ENCODE peak calls at places on chromosome 17, in eight cellular contexts. One of them, this sample, is unnamed.

GRCh38 chr17:16888413-16889087 is 83.4 kb downstream of the TNFRSF13B start:
- DNase-seq in GM12891: no peak
- DNase-seq in stimulated activated naive CD8-positive, alpha-beta T cell treated with anti-CD3 and anti-CD28 coated beads, Interleukin-15, Interleukin-2, amounts not matched to agents 100 U/mL and 50 U/mL, for 24 hours: no peak
- DNase-seq in heart right ventricle: no peak
- DNase-seq in ovary: no peak
- DNase-seq in activated CD4-positive, CD25-positive, alpha-beta regulatory T cell: no peak
- DNase-seq in hypothalamus: no peak
- DNase-seq in naive thymus-derived CD8-positive, alpha-beta T cell: no peak
- DNase-seq in this sample: no peak

GRCh38 chr17:35448214-35448898 is at the start of gene SLFN13:
- DNase-seq in GM12891: peak
- DNase-seq in ovary: peak
- DNase-seq in activated CD4-positive, CD25-positive, alpha-beta regulatory T cell: peak
- DNase-seq in stimulated activated naive CD8-positive, alpha-beta T cell treated with anti-CD3 and anti-CD28 coated beads, Interleukin-15, Interleukin-2, amounts not matched to agents 100 U/mL and 50 U/mL, for 24 hours: peak
- DNase-seq in naive thymus-derived CD8-positive, alpha-beta T cell: peak
- DNase-seq in hypothalamus: no peak
- DNase-seq in heart right ventricle: peak
- DNase-seq in this sample: peak

GRCh38 chr17:80380068-80381061 is 34.6 kb upstream of the ENDOV start:
- DNase-seq in activated CD4-positive, CD25-positive, alpha-beta regulatory T cell: no peak
- DNase-seq in naive thymus-derived CD8-positive, alpha-beta T cell: no peak
- DNase-seq in stimulated activated naive CD8-positive, alpha-beta T cell treated with anti-CD3 and anti-CD28 coated beads, Interleukin-15, Interleukin-2, amounts not matched to agents 100 U/mL and 50 U/mL, for 24 hours: no peak
- DNase-seq in GM12891: no peak
- DNase-seq in hypothalamus: no peak
- DNase-seq in heart right ventricle: no peak
- DNase-seq in ovary: no peak
- DNase-seq in this sample: no peak

GRCh38 chr17:32277284-32277683 is 11.7 kb downstream of the RHBDL3 start:
- DNase-seq in ovary: no peak
- DNase-seq in naive thymus-derived CD8-positive, alpha-beta T cell: no peak
- DNase-seq in stimulated activated naive CD8-positive, alpha-beta T cell treated with anti-CD3 and anti-CD28 coated beads, Interleukin-15, Interleukin-2, amounts not matched to agents 100 U/mL and 50 U/mL, for 24 hours: no peak
- DNase-seq in activated CD4-positive, CD25-positive, alpha-beta regulatory T cell: no peak
- DNase-seq in GM12891: no peak
- DNase-seq in heart right ventricle: no peak
- DNase-seq in hypothalamus: peak
- DNase-seq in this sample: no peak

GRCh38 chr17:57115377-57115776 is 30.3 kb downstream of the AKAP1 start:
- DNase-seq in stimulated activated naive CD8-positive, alpha-beta T cell treated with anti-CD3 and anti-CD28 coated beads, Interleukin-15, Interleukin-2, amounts not matched to agents 100 U/mL and 50 U/mL, for 24 hours: no peak
- DNase-seq in ovary: no peak
- DNase-seq in activated CD4-positive, CD25-positive, alpha-beta regulatory T cell: no peak
- DNase-seq in hypothalamus: no peak
- DNase-seq in GM12891: no peak
- DNase-seq in naive thymus-derived CD8-positive, alpha-beta T cell: no peak
- DNase-seq in heart right ventricle: no peak
- DNase-seq in this sample: no peak

GRCh38 chr17:8189041-8189710 is 804 bp downstream of the BORCS6 start:
- DNase-seq in GM12891: no peak
- DNase-seq in ovary: peak
- DNase-seq in stimulated activated naive CD8-positive, alpha-beta T cell treated with anti-CD3 and anti-CD28 coated beads, Interleukin-15, Interleukin-2, amounts not matched to agents 100 U/mL and 50 U/mL, for 24 hours: peak
- DNase-seq in heart right ventricle: peak
- DNase-seq in naive thymus-derived CD8-positive, alpha-beta T cell: peak
- DNase-seq in activated CD4-positive, CD25-positive, alpha-beta regulatory T cell: no peak
- DNase-seq in hypothalamus: no peak
- DNase-seq in this sample: no peak

GRCh38 chr17:17567631-17568030 is 23.9 kb downstream of the PEMT start:
- DNase-seq in hypothalamus: peak
- DNase-seq in activated CD4-positive, CD25-positive, alpha-beta regulatory T cell: no peak
- DNase-seq in stimulated activated naive CD8-positive, alpha-beta T cell treated with anti-CD3 and anti-CD28 coated beads, Interleukin-15, Interleukin-2, amounts not matched to agents 100 U/mL and 50 U/mL, for 24 hours: no peak
- DNase-seq in GM12891: no peak
- DNase-seq in naive thymus-derived CD8-positive, alpha-beta T cell: no peak
- DNase-seq in ovary: peak
- DNase-seq in heart right ventricle: peak
- DNase-seq in this sample: no peak

GRCh38 chr17:37425268-37425667 is 18.6 kb downstream of the TADA2A start:
- DNase-seq in heart right ventricle: no peak
- DNase-seq in stimulated activated naive CD8-positive, alpha-beta T cell treated with anti-CD3 and anti-CD28 coated beads, Interleukin-15, Interleukin-2, amounts not matched to agents 100 U/mL and 50 U/mL, for 24 hours: no peak
- DNase-seq in ovary: no peak
- DNase-seq in hypothalamus: no peak
- DNase-seq in activated CD4-positive, CD25-positive, alpha-beta regulatory T cell: no peak
- DNase-seq in GM12891: no peak
- DNase-seq in naive thymus-derived CD8-positive, alpha-beta T cell: no peak
- DNase-seq in this sample: no peak

GRCh38 chr17:77786740-77787505 is 171.6 kb upstream of the TNRC6C start:
- DNase-seq in activated CD4-positive, CD25-positive, alpha-beta regulatory T cell: no peak
- DNase-seq in ovary: no peak
- DNase-seq in hypothalamus: no peak
- DNase-seq in GM12891: no peak
- DNase-seq in naive thymus-derived CD8-positive, alpha-beta T cell: no peak
- DNase-seq in heart right ventricle: no peak
- DNase-seq in stimulated activated naive CD8-positive, alpha-beta T cell treated with anti-CD3 and anti-CD28 coated beads, Interleukin-15, Interleukin-2, amounts not matched to agents 100 U/mL and 50 U/mL, for 24 hours: no peak
- DNase-seq in this sample: peak

GRCh38 chr17:45784583-45785372 is 658 bp downstream of the CRHR1 start:
- DNase-seq in GM12891: peak
- DNase-seq in stimulated activated naive CD8-positive, alpha-beta T cell treated with anti-CD3 and anti-CD28 coated beads, Interleukin-15, Interleukin-2, amounts not matched to agents 100 U/mL and 50 U/mL, for 24 hours: peak
- DNase-seq in ovary: no peak
- DNase-seq in hypothalamus: peak
- DNase-seq in activated CD4-positive, CD25-positive, alpha-beta regulatory T cell: no peak
- DNase-seq in heart right ventricle: peak
- DNase-seq in naive thymus-derived CD8-positive, alpha-beta T cell: no peak
- DNase-seq in this sample: peak

GRCh38 chr17:19301973-19302372 is 60.5 kb downstream of the B9D1 start:
- DNase-seq in hypothalamus: no peak
- DNase-seq in activated CD4-positive, CD25-positive, alpha-beta regulatory T cell: no peak
- DNase-seq in naive thymus-derived CD8-positive, alpha-beta T cell: no peak
- DNase-seq in stimulated activated naive CD8-positive, alpha-beta T cell treated with anti-CD3 and anti-CD28 coated beads, Interleukin-15, Interleukin-2, amounts not matched to agents 100 U/mL and 50 U/mL, for 24 hours: no peak
- DNase-seq in GM12891: no peak
- DNase-seq in ovary: no peak
- DNase-seq in heart right ventricle: no peak
- DNase-seq in this sample: no peak

GRCh38 chr17:76419576-76420245 is 33.2 kb downstream of the UBE2O start:
- DNase-seq in ovary: no peak
- DNase-seq in activated CD4-positive, CD25-positive, alpha-beta regulatory T cell: no peak
- DNase-seq in stimulated activated naive CD8-positive, alpha-beta T cell treated with anti-CD3 and anti-CD28 coated beads, Interleukin-15, Interleukin-2, amounts not matched to agents 100 U/mL and 50 U/mL, for 24 hours: no peak
- DNase-seq in GM12891: no peak
- DNase-seq in heart right ventricle: no peak
- DNase-seq in naive thymus-derived CD8-positive, alpha-beta T cell: no peak
- DNase-seq in hypothalamus: no peak
- DNase-seq in this sample: no peak

GRCh38 chr17:33396818-33397217 is 103.7 kb upstream of the ASIC2 start:
- DNase-seq in hypothalamus: no peak
- DNase-seq in stimulated activated naive CD8-positive, alpha-beta T cell treated with anti-CD3 and anti-CD28 coated beads, Interleukin-15, Interleukin-2, amounts not matched to agents 100 U/mL and 50 U/mL, for 24 hours: no peak
- DNase-seq in naive thymus-derived CD8-positive, alpha-beta T cell: no peak
- DNase-seq in GM12891: no peak
- DNase-seq in heart right ventricle: no peak
- DNase-seq in ovary: no peak
- DNase-seq in activated CD4-positive, CD25-positive, alpha-beta regulatory T cell: no peak
- DNase-seq in this sample: no peak

GRCh38 chr17:4080686-4081085 is 62.1 kb downstream of the ZZEF1 start:
- DNase-seq in heart right ventricle: no peak
- DNase-seq in hypothalamus: no peak
- DNase-seq in naive thymus-derived CD8-positive, alpha-beta T cell: no peak
- DNase-seq in activated CD4-positive, CD25-positive, alpha-beta regulatory T cell: no peak
- DNase-seq in GM12891: no peak
- DNase-seq in stimulated activated naive CD8-positive, alpha-beta T cell treated with anti-CD3 and anti-CD28 coated beads, Interleukin-15, Interleukin-2, amounts not matched to agents 100 U/mL and 50 U/mL, for 24 hours: no peak
- DNase-seq in ovary: no peak
- DNase-seq in this sample: no peak

GRCh38 chr17:35345926-35346771 is 27.3 kb downstream of the SLFN11 start:
- DNase-seq in stimulated activated naive CD8-positive, alpha-beta T cell treated with anti-CD3 and anti-CD28 coated beads, Interleukin-15, Interleukin-2, amounts not matched to agents 100 U/mL and 50 U/mL, for 24 hours: peak
- DNase-seq in activated CD4-positive, CD25-positive, alpha-beta regulatory T cell: no peak
- DNase-seq in heart right ventricle: peak
- DNase-seq in naive thymus-derived CD8-positive, alpha-beta T cell: no peak
- DNase-seq in GM12891: no peak
- DNase-seq in hypothalamus: peak
- DNase-seq in ovary: peak
- DNase-seq in this sample: peak

GRCh38 chr17:79407385-79407784 is 203.5 kb downstream of the RBFOX3 start:
- DNase-seq in naive thymus-derived CD8-positive, alpha-beta T cell: no peak
- DNase-seq in stimulated activated naive CD8-positive, alpha-beta T cell treated with anti-CD3 and anti-CD28 coated beads, Interleukin-15, Interleukin-2, amounts not matched to agents 100 U/mL and 50 U/mL, for 24 hours: no peak
- DNase-seq in hypothalamus: no peak
- DNase-seq in ovary: no peak
- DNase-seq in heart right ventricle: no peak
- DNase-seq in activated CD4-positive, CD25-positive, alpha-beta regulatory T cell: no peak
- DNase-seq in GM12891: no peak
- DNase-seq in this sample: no peak

GRCh38 chr17:74362811-74363498 is 1.3 kb upstream of the BTBD17 start:
- DNase-seq in stimulated activated naive CD8-positive, alpha-beta T cell treated with anti-CD3 and anti-CD28 coated beads, Interleukin-15, Interleukin-2, amounts not matched to agents 100 U/mL and 50 U/mL, for 24 hours: no peak
- DNase-seq in hypothalamus: peak
- DNase-seq in naive thymus-derived CD8-positive, alpha-beta T cell: no peak
- DNase-seq in GM12891: no peak
- DNase-seq in heart right ventricle: no peak
- DNase-seq in activated CD4-positive, CD25-positive, alpha-beta regulatory T cell: no peak
- DNase-seq in ovary: no peak
- DNase-seq in this sample: no peak

GRCh38 chr17:69147460-69147859 is 5.8 kb upstream of the ABCA6 start:
- DNase-seq in heart right ventricle: no peak
- DNase-seq in GM12891: no peak
- DNase-seq in activated CD4-positive, CD25-positive, alpha-beta regulatory T cell: no peak
- DNase-seq in ovary: no peak
- DNase-seq in stimulated activated naive CD8-positive, alpha-beta T cell treated with anti-CD3 and anti-CD28 coated beads, Interleukin-15, Interleukin-2, amounts not matched to agents 100 U/mL and 50 U/mL, for 24 hours: no peak
- DNase-seq in naive thymus-derived CD8-positive, alpha-beta T cell: no peak
- DNase-seq in hypothalamus: no peak
- DNase-seq in this sample: no peak

GRCh38 chr17:7173687-7174602 is 5.2 kb downstream of the ASGR1 start:
- DNase-seq in stimulated activated naive CD8-positive, alpha-beta T cell treated with anti-CD3 and anti-CD28 coated beads, Interleukin-15, Interleukin-2, amounts not matched to agents 100 U/mL and 50 U/mL, for 24 hours: peak
- DNase-seq in GM12891: no peak
- DNase-seq in naive thymus-derived CD8-positive, alpha-beta T cell: peak
- DNase-seq in activated CD4-positive, CD25-positive, alpha-beta regulatory T cell: no peak
- DNase-seq in heart right ventricle: peak
- DNase-seq in hypothalamus: peak
- DNase-seq in ovary: peak
- DNase-seq in this sample: peak

GRCh38 chr17:34435182-34435928 is 72.3 kb upstream of the CCL1 start:
- DNase-seq in stimulated activated naive CD8-positive, alpha-beta T cell treated with anti-CD3 and anti-CD28 coated beads, Interleukin-15, Interleukin-2, amounts not matched to agents 100 U/mL and 50 U/mL, for 24 hours: no peak
- DNase-seq in ovary: no peak
- DNase-seq in hypothalamus: no peak
- DNase-seq in naive thymus-derived CD8-positive, alpha-beta T cell: no peak
- DNase-seq in heart right ventricle: no peak
- DNase-seq in activated CD4-positive, CD25-positive, alpha-beta regulatory T cell: no peak
- DNase-seq in GM12891: no peak
- DNase-seq in this sample: no peak

GRCh38 chr17:76529643-76530488 is 7.6 kb downstream of the CYGB start:
- DNase-seq in stimulated activated naive CD8-positive, alpha-beta T cell treated with anti-CD3 and anti-CD28 coated beads, Interleukin-15, Interleukin-2, amounts not matched to agents 100 U/mL and 50 U/mL, for 24 hours: no peak
- DNase-seq in GM12891: no peak
- DNase-seq in naive thymus-derived CD8-positive, alpha-beta T cell: peak
- DNase-seq in heart right ventricle: peak
- DNase-seq in activated CD4-positive, CD25-positive, alpha-beta regulatory T cell: no peak
- DNase-seq in hypothalamus: no peak
- DNase-seq in ovary: peak
- DNase-seq in this sample: peak

GRCh38 chr17:51598824-51599223 is 338.5 kb downstream of the UTP18 start:
- DNase-seq in GM12891: no peak
- DNase-seq in activated CD4-positive, CD25-positive, alpha-beta regulatory T cell: no peak
- DNase-seq in naive thymus-derived CD8-positive, alpha-beta T cell: no peak
- DNase-seq in hypothalamus: no peak
- DNase-seq in stimulated activated naive CD8-positive, alpha-beta T cell treated with anti-CD3 and anti-CD28 coated beads, Interleukin-15, Interleukin-2, amounts not matched to agents 100 U/mL and 50 U/mL, for 24 hours: no peak
- DNase-seq in heart right ventricle: no peak
- DNase-seq in ovary: no peak
- DNase-seq in this sample: no peak

GRCh38 chr17:50955160-50955559 is 89.0 kb upstream of the TOB1 start:
- DNase-seq in activated CD4-positive, CD25-positive, alpha-beta regulatory T cell: no peak
- DNase-seq in stimulated activated naive CD8-positive, alpha-beta T cell treated with anti-CD3 and anti-CD28 coated beads, Interleukin-15, Interleukin-2, amounts not matched to agents 100 U/mL and 50 U/mL, for 24 hours: no peak
- DNase-seq in ovary: no peak
- DNase-seq in GM12891: no peak
- DNase-seq in hypothalamus: no peak
- DNase-seq in heart right ventricle: no peak
- DNase-seq in naive thymus-derived CD8-positive, alpha-beta T cell: no peak
- DNase-seq in this sample: no peak

GRCh38 chr17:78903101-78903779 is at the start of gene CEP295NL:
- DNase-seq in naive thymus-derived CD8-positive, alpha-beta T cell: no peak
- DNase-seq in heart right ventricle: no peak
- DNase-seq in hypothalamus: peak
- DNase-seq in ovary: no peak
- DNase-seq in GM12891: no peak
- DNase-seq in activated CD4-positive, CD25-positive, alpha-beta regulatory T cell: no peak
- DNase-seq in stimulated activated naive CD8-positive, alpha-beta T cell treated with anti-CD3 and anti-CD28 coated beads, Interleukin-15, Interleukin-2, amounts not matched to agents 100 U/mL and 50 U/mL, for 24 hours: peak
- DNase-seq in this sample: peak

GRCh38 chr17:17919169-17920107 is 52.8 kb downstream of the TOM1L2 start:
- DNase-seq in hypothalamus: peak
- DNase-seq in GM12891: peak
- DNase-seq in stimulated activated naive CD8-positive, alpha-beta T cell treated with anti-CD3 and anti-CD28 coated beads, Interleukin-15, Interleukin-2, amounts not matched to agents 100 U/mL and 50 U/mL, for 24 hours: peak
- DNase-seq in naive thymus-derived CD8-positive, alpha-beta T cell: peak
- DNase-seq in activated CD4-positive, CD25-positive, alpha-beta regulatory T cell: peak
- DNase-seq in heart right ventricle: peak
- DNase-seq in ovary: peak
- DNase-seq in this sample: peak

GRCh38 chr17:61478790-61479492 is 26.7 kb downstream of the TBX4 start:
- DNase-seq in stimulated activated naive CD8-positive, alpha-beta T cell treated with anti-CD3 and anti-CD28 coated beads, Interleukin-15, Interleukin-2, amounts not matched to agents 100 U/mL and 50 U/mL, for 24 hours: no peak
- DNase-seq in activated CD4-positive, CD25-positive, alpha-beta regulatory T cell: no peak
- DNase-seq in heart right ventricle: no peak
- DNase-seq in GM12891: no peak
- DNase-seq in ovary: peak
- DNase-seq in hypothalamus: no peak
- DNase-seq in naive thymus-derived CD8-positive, alpha-beta T cell: peak
- DNase-seq in this sample: no peak

GRCh38 chr17:31329221-31329620 is 7.8 kb upstream of the EVI2A start:
- DNase-seq in naive thymus-derived CD8-positive, alpha-beta T cell: no peak
- DNase-seq in activated CD4-positive, CD25-positive, alpha-beta regulatory T cell: no peak
- DNase-seq in ovary: no peak
- DNase-seq in heart right ventricle: no peak
- DNase-seq in hypothalamus: no peak
- DNase-seq in GM12891: no peak
- DNase-seq in stimulated activated naive CD8-positive, alpha-beta T cell treated with anti-CD3 and anti-CD28 coated beads, Interleukin-15, Interleukin-2, amounts not matched to agents 100 U/mL and 50 U/mL, for 24 hours: no peak
- DNase-seq in this sample: no peak

GRCh38 chr17:3805581-3805980 is 4.6 kb upstream of the ITGAE start:
- DNase-seq in GM12891: no peak
- DNase-seq in stimulated activated naive CD8-positive, alpha-beta T cell treated with anti-CD3 and anti-CD28 coated beads, Interleukin-15, Interleukin-2, amounts not matched to agents 100 U/mL and 50 U/mL, for 24 hours: no peak
- DNase-seq in hypothalamus: no peak
- DNase-seq in heart right ventricle: no peak
- DNase-seq in naive thymus-derived CD8-positive, alpha-beta T cell: no peak
- DNase-seq in activated CD4-positive, CD25-positive, alpha-beta regulatory T cell: no peak
- DNase-seq in ovary: no peak
- DNase-seq in this sample: no peak

GRCh38 chr17:55275894-55276804 is 11.4 kb downstream of the HLF start:
- DNase-seq in activated CD4-positive, CD25-positive, alpha-beta regulatory T cell: no peak
- DNase-seq in ovary: no peak
- DNase-seq in heart right ventricle: no peak
- DNase-seq in stimulated activated naive CD8-positive, alpha-beta T cell treated with anti-CD3 and anti-CD28 coated beads, Interleukin-15, Interleukin-2, amounts not matched to agents 100 U/mL and 50 U/mL, for 24 hours: no peak
- DNase-seq in naive thymus-derived CD8-positive, alpha-beta T cell: no peak
- DNase-seq in hypothalamus: no peak
- DNase-seq in GM12891: no peak
- DNase-seq in this sample: no peak

GRCh38 chr17:35630530-35631148 is 43.5 kb downstream of the AP2B1 start:
- DNase-seq in heart right ventricle: no peak
- DNase-seq in activated CD4-positive, CD25-positive, alpha-beta regulatory T cell: no peak
- DNase-seq in GM12891: no peak
- DNase-seq in hypothalamus: no peak
- DNase-seq in ovary: no peak
- DNase-seq in naive thymus-derived CD8-positive, alpha-beta T cell: no peak
- DNase-seq in stimulated activated naive CD8-positive, alpha-beta T cell treated with anti-CD3 and anti-CD28 coated beads, Interleukin-15, Interleukin-2, amounts not matched to agents 100 U/mL and 50 U/mL, for 24 hours: no peak
- DNase-seq in this sample: no peak

GRCh38 chr17:3804503-3804931 is 3.5 kb upstream of the ITGAE start:
- DNase-seq in activated CD4-positive, CD25-positive, alpha-beta regulatory T cell: no peak
- DNase-seq in hypothalamus: no peak
- DNase-seq in GM12891: no peak
- DNase-seq in stimulated activated naive CD8-positive, alpha-beta T cell treated with anti-CD3 and anti-CD28 coated beads, Interleukin-15, Interleukin-2, amounts not matched to agents 100 U/mL and 50 U/mL, for 24 hours: peak
- DNase-seq in ovary: no peak
- DNase-seq in naive thymus-derived CD8-positive, alpha-beta T cell: no peak
- DNase-seq in heart right ventricle: no peak
- DNase-seq in this sample: no peak

This sample was measured in glutamatergic neuron.